ENCODE peak calls at places on chromosomes 2 and 18, in four cellular contexts. K is CD8-positive, alpha-beta T cell; B is aorta; O is astrocyte. S is an unnamed sample.

GRCh38 chr2:131966256-131966655 is 195.5 kb downstream of the ANKRD30BL start:
- DNase-seq in K (no peak), B (no peak), O (no peak), S (no peak)

GRCh38 chr18:657311-657997 is at the start of gene TYMS:
- DNase-seq in K (no peak), O (peak; percentile 47), B (peak; percentile 78), S (no peak)

GRCh38 chr2:11248-11941 is 34.9 kb downstream of the FAM110C start:
- DNase-seq in K (no peak), O (no peak), B (peak; percentile 87), S (peak; percentile 74)

GRCh38 chr18:38790303-38790702 is 1224.7 kb upstream of the CELF4 start:
- DNase-seq in O (no peak), B (no peak), K (no peak), S (no peak)

GRCh38 chr18:58269931-58270330 is 225.9 kb downstream of the NEDD4L start:
- DNase-seq in B (no peak), K (no peak), O (no peak), S (no peak)

GRCh38 chr2:32622570-32623310 is 5.1 kb upstream of the TTC27 start:
- DNase-seq in O (no peak), B (no peak), K (no peak), S (no peak)

GRCh38 chr2:20625491-20625919 is 25.4 kb downstream of the HS1BP3 start:
- DNase-seq in O (no peak), K (no peak), B (peak; percentile 57), S (peak; percentile 69)

GRCh38 chr2:3643371-3644245 is 14.4 kb upstream of the ALLC start:
- DNase-seq in O (no peak), B (peak; percentile 59), K (no peak), S (peak; percentile 55)

GRCh38 chr2:95274291-95275150 is at the start of gene PROM2:
- DNase-seq in K (no peak), O (no peak), B (peak; percentile 71), S (peak; percentile 78)

GRCh38 chr2:31534636-31535035 is 46.1 kb downstream of the SRD5A2 start:
- DNase-seq in K (no peak), O (no peak), B (no peak), S (no peak)

GRCh38 chr2:145591109-145591809 is 1071.3 kb upstream of the ZEB2 start:
- DNase-seq in B (no peak), O (no peak), K (no peak), S (no peak)

GRCh38 chr18:8801263-8801901 is 96.0 kb downstream of the MTCL1 start:
- DNase-seq in K (no peak), O (peak; percentile 97), B (no peak), S (no peak)

GRCh38 chr2:112087346-112088020 is 32.4 kb downstream of the TMEM87B start:
- DNase-seq in B (no peak), O (no peak), K (no peak), S (no peak)

GRCh38 chr2:205078762-205079161 is 533.5 kb downstream of the PARD3B start:
- DNase-seq in K (no peak), O (no peak), B (no peak), S (no peak)

GRCh38 chr18:53795061-53795460 is 429.4 kb downstream of the MBD2 start:
- DNase-seq in K (no peak), B (no peak), O (peak; percentile 14), S (no peak)

GRCh38 chr2:191985740-191986139 is 138.9 kb upstream of the CAVIN2 start:
- DNase-seq in K (no peak), O (no peak), B (no peak), S (no peak)

GRCh38 chr2:8644605-8645175 is 37.2 kb upstream of the ID2 start:
- DNase-seq in B (peak; percentile 73), O (no peak), K (no peak), S (peak; percentile 44)

GRCh38 chr2:177245010-177245422 is 19.5 kb downstream of the NFE2L2 start:
- DNase-seq in O (peak; percentile 87), B (no peak), K (no peak), S (no peak)

GRCh38 chr2:65393743-65394422 is 38.5 kb downstream of the SPRED2 start:
- DNase-seq in O (no peak), B (no peak), K (no peak), S (no peak)
- H3K4me1 ChIP-seq in O (peaks cover 21% of the 10 kb centered on the region), B (peaks cover 18% of the 10 kb centered on the region), K (no peaks in the 10 kb centered on the region), S (peaks cover 29% of the 10 kb centered on the region)

DNA sequence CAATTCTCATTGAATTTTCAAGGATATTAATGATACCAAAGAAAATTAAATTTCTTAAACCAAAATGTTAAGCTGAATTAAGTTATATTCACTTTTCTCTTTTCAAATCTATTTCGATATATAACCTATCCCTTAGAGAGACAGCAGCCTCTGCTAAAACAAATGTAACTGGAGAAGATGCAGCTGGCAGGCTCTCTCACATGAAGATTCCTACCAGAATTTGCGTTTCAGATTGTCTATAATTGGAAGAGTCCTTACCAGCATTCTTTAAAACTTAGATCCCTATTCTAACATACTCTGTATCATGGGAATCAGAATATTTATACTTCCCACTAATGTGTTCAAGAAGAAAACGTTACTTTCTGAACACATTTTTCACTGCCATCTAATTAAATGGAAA is 1.6 kb downstream of the PTPN2 start:
- DNase-seq in K (no peak), B (no peak), O (no peak), S (no peak)
- H3K4me1 ChIP-seq in K (peaks cover 53% of the 10 kb centered on the region), B (no peaks in the 10 kb centered on the region), O (peaks cover 7% of the 10 kb centered on the region), S (peaks cover 41% of the 10 kb centered on the region)

GRCh38 chr2:233419626-233420431 is 65.5 kb downstream of the DGKD start:
- DNase-seq in O (no peak), K (peak; percentile 72), B (no peak), S (peak; percentile 8)

GRCh38 chr2:233418052-233418760 is 63.9 kb downstream of the DGKD start:
- DNase-seq in O (no peak), K (peak; percentile 46), B (no peak), S (peak; percentile 32)

GRCh38 chr2:233417282-233417681 is 63.0 kb downstream of the DGKD start:
- DNase-seq in B (no peak), K (no peak), O (no peak), S (no peak)

GRCh38 chr2:233421091-233421816 is 67.0 kb downstream of the DGKD start:
- DNase-seq in K (peak; percentile 48), O (no peak), B (no peak), S (no peak)

DNA sequence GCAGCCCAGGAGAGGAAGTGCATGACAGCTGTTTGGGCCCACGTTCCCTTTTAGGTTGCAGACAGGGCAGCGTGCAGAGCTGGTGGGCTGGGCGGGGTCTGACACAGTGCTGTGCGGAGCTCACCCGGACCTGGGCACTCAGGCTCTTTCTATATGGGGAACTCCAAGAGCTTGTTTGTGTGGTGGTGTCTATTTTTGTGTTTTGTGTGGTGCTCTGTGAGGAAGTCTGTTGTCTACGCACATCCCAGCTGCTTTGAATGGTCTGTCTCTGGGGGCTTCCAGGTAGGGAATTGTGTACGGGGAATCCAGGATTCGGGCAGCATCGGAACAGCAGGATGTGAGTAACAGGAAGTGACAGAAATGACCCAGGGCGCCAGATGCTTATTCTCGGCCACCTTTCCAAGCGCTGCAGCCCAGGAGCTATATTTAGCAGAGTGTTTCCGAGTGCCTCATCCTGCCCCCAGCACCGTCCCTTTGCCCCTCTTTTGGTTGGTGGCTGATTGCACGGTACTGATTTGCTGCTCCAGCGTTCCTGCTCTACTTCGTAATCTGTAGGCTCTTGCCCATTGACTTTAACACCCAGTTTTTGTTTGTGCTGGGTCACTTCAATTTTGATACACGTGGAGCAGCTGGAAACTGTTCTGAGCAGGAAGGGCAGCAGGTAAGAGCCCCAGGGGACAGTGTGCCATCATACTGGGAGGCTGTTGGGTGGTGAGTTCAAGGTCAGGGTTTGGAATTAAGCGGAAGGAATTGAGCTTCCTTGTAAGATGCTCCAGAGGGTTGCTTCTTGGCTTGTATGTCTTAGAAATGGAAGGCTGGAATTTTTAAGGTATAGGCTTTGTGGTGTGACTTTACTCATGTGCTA is 64.7 kb downstream of the DGKD start:
- DNase-seq in K (peak; percentile 79), O (peak; percentile 73), B (peak; percentile 87), S (no peak)
- H3K4me1 ChIP-seq in K (peaks cover 96% of the 10 kb centered on the region), O (peaks cover 36% of the 10 kb centered on the region), B (peaks cover 6% of the 10 kb centered on the region), S (peaks cover 6% of the 10 kb centered on the region)

DNA sequence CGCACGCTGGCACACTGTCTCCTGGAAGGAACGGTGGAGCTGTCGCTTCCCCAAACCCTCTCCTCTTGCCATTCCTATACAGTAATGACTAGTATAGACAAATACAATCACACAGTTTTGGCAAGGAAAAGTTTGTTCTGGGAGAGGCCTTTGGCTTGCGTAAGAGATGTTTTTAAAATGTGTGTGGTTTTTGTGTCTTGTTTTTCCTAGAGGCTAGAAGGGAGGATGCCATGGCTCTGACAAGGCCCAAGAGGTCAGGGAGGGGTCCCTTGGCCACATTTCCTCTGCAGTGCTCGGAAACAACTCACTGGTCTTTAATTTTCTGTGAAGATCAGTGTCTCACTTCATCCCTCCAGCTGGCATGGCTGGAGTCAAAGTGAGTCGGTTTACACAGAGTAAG is 195.9 kb downstream of the SH3RF3 start:
- DNase-seq in B (peak; percentile 86), K (no peak), O (peak; percentile 96), S (no peak)
- H3K4me1 ChIP-seq in B (peaks cover 9% of the 10 kb centered on the region), K (peaks cover 9% of the 10 kb centered on the region), O (peaks cover 33% of the 10 kb centered on the region), S (peaks cover 60% of the 10 kb centered on the region)

GRCh38 chr2:234029150-234029733 is 21.3 kb upstream of the SPP2 start:
- DNase-seq in B (no peak), K (no peak), O (peak; percentile 71), S (no peak)
- H3K4me1 ChIP-seq in B (no peaks in the 10 kb centered on the region), K (peaks cover 47% of the 10 kb centered on the region), O (peaks cover 24% of the 10 kb centered on the region), S (peaks cover 10% of the 10 kb centered on the region)